ENCODE peak calls at places on chromosomes 1 and 21, in seven cellular contexts. S is IMR-90, N is A549, C is PC-9, T is ovary, Y is AG04450, H is Peyer's patch. J is an unnamed sample. For H3K9me3, the result is how much of the 10 kb centered on the place peaks cover.

GRCh38 chr1:37682334-37682987 is 9.9 kb upstream of the CDCA8 start:
- DNase-seq in Y (peak), N (peak), H (peak), C (peak), S (peak), T (peak), J (peak)

GRCh38 chr1:175543447-175543846 is 199.9 kb downstream of the TNR start:
- DNase-seq in H (no peak), Y (no peak), T (no peak), S (no peak), C (no peak), N (no peak), J (no peak)

GRCh38 chr1:204846546-204846945 is 24.1 kb upstream of the NFASC start:
- DNase-seq in H (no peak), T (no peak), C (no peak), N (no peak), Y (no peak), S (no peak), J (peak)

GRCh38 chr1:232575524-232576040 is 54.4 kb downstream of the SIPA1L2 start:
- DNase-seq in S (peak), T (no peak), H (no peak), C (no peak), N (no peak), Y (no peak), J (no peak)

GRCh38 chr1:32101233-32101681 is 6.6 kb upstream of the KPNA6 start:
- DNase-seq in Y (no peak), H (no peak), S (peak), T (no peak), N (no peak), C (no peak), J (no peak)

GRCh38 chr1:161505892-161506173 is 576 bp downstream of the FCGR2A start:
- DNase-seq in S (no peak), N (no peak), H (no peak), C (no peak), Y (no peak), T (no peak), J (no peak)

GRCh38 chr21:38525454-38525853 is 27.2 kb upstream of the ERG start:
- DNase-seq in S (no peak), C (no peak), H (no peak), Y (no peak), N (no peak), T (no peak), J (no peak)

GRCh38 chr1:54310439-54311328 is 95.5 kb downstream of the SSBP3 start:
- DNase-seq in S (peak), N (peak), H (no peak), Y (no peak), C (no peak), T (no peak), J (peak)

GRCh38 chr1:11326070-11326469 is 53.1 kb downstream of the UBIAD1 start:
- DNase-seq in Y (no peak), S (no peak), C (no peak), H (no peak), T (no peak), N (no peak), J (no peak)

GRCh38 chr21:17848228-17848627 is 29.1 kb upstream of the C21orf91 start:
- DNase-seq in Y (peak), T (no peak), N (no peak), C (peak), S (peak), H (no peak), J (no peak)

GRCh38 chr1:114521396-114522263 is 10.6 kb upstream of the TRIM33 start:
- DNase-seq in H (no peak), C (no peak), Y (no peak), N (no peak), S (no peak), T (no peak), J (no peak)

GRCh38 chr1:168585191-168585590 is 8.8 kb downstream of the XCL1 start:
- DNase-seq in N (no peak), T (no peak), H (no peak), Y (no peak), C (no peak), S (peak), J (no peak)

GRCh38 chr1:235073968-235074334 is 54.7 kb downstream of the TOMM20 start:
- DNase-seq in C (peak), S (no peak), Y (no peak), T (no peak), H (no peak), N (no peak), J (no peak)

GRCh38 chr1:14598007-14598497 is 433 bp upstream of the KAZN start:
- DNase-seq in T (peak), C (no peak), N (no peak), H (no peak), Y (no peak), S (no peak), J (peak)

GRCh38 chr1:12604986-12605385 is 13.0 kb downstream of the DHRS3 start:
- DNase-seq in N (no peak), S (no peak), T (no peak), Y (no peak), C (no peak), H (no peak), J (no peak)

GRCh38 chr1:38235705-38236104 is 189.1 kb upstream of the POU3F1 start:
- DNase-seq in N (no peak), H (no peak), S (peak), C (no peak), Y (no peak), T (no peak), J (no peak)

GRCh38 chr1:98325646-98326441 is 335.7 kb upstream of the SNX7 start:
- DNase-seq in T (no peak), N (peak), Y (peak), S (peak), C (peak), H (no peak), J (no peak)

GRCh38 chr1:168065511-168065910 is 71.2 kb downstream of the GPR161 start:
- DNase-seq in N (no peak), S (no peak), Y (no peak), T (no peak), H (no peak), C (no peak), J (no peak)

GRCh38 chr1:151012684-151013471 is 4.6 kb downstream of the PRUNE1 start:
- DNase-seq in N (no peak), C (no peak), T (no peak), S (no peak), Y (no peak), H (no peak), J (no peak)

GRCh38 chr1:47527653-47528272 is 89.9 kb downstream of the FOXD2 start:
- DNase-seq in C (peak), H (no peak), Y (no peak), T (no peak), N (no peak), S (no peak), J (no peak)

GRCh38 chr1:213692236-213692831 is 295.4 kb upstream of the PROX1 start:
- DNase-seq in T (no peak), H (no peak), C (no peak), Y (no peak), S (no peak), N (no peak), J (no peak)

GRCh38 chr1:176521211-176521610 is 58.2 kb downstream of the PAPPA2 start:
- DNase-seq in S (no peak), C (no peak), Y (no peak), T (no peak), N (no peak), H (no peak), J (no peak)

GRCh38 chr21:42655797-42656770 is 2.7 kb downstream of the PDE9A start:
- DNase-seq in C (peak), Y (no peak), H (no peak), S (no peak), N (no peak), T (no peak), J (no peak)

GRCh38 chr1:58443986-58444603 is 102.4 kb downstream of the OMA1 start:
- DNase-seq in N (no peak), H (no peak), T (no peak), S (no peak), Y (no peak), C (no peak), J (no peak)

GRCh38 chr1:100300691-100301090 is 34.7 kb downstream of the RTCA start:
- DNase-seq in N (no peak), S (no peak), H (no peak), T (no peak), Y (no peak), C (no peak), J (no peak)

GRCh38 chr1:192521734-192522133 is 53.8 kb upstream of the RGS1 start:
- DNase-seq in C (no peak), H (no peak), Y (no peak), T (no peak), S (no peak), N (no peak), J (no peak)

GRCh38 chr1:48649880-48650279 is 126.8 kb downstream of the BEND5 start:
- DNase-seq in T (no peak), C (no peak), H (no peak), N (no peak), Y (no peak), S (no peak), J (peak)

GRCh38 chr1:81803423-81804103 is 2.8 kb downstream of the ADGRL2 start:
- DNase-seq in T (no peak), Y (no peak), H (no peak), C (peak), S (peak), N (peak), J (no peak)

GRCh38 chr1:94697839-94698238 is 122.3 kb upstream of the SLC44A3 start:
- DNase-seq in C (no peak), T (no peak), N (no peak), H (no peak), S (no peak), Y (no peak), J (no peak)

GRCh38 chr1:19450811-19451564 is 34.4 kb downstream of the CAPZB start:
- DNase-seq in C (peak), Y (peak), S (peak), N (peak), H (no peak), T (no peak), J (no peak)

GRCh38 chr1:106276856-106277255 is 779.6 kb upstream of the PRMT6 start:
- DNase-seq in Y (no peak), S (no peak), C (no peak), T (no peak), N (no peak), H (no peak), J (no peak)

GRCh38 chr1:84613026-84613425 is 38.8 kb upstream of the CTBS start:
- DNase-seq in N (no peak), T (no peak), H (no peak), Y (no peak), S (peak), C (no peak), J (no peak)

GRCh38 chr1:84613887-84614286 is 39.6 kb upstream of the CTBS start:
- DNase-seq in N (no peak), T (no peak), Y (no peak), C (no peak), S (no peak), H (no peak), J (no peak)

GRCh38 chr1:84611796-84612195 is 37.6 kb upstream of the CTBS start:
- DNase-seq in C (no peak), H (no peak), T (no peak), Y (no peak), S (peak), N (no peak), J (no peak)

GRCh38 chr1:84606977-84607376 is 32.7 kb upstream of the CTBS start:
- DNase-seq in N (no peak), Y (no peak), C (no peak), T (no peak), S (no peak), H (no peak), J (no peak)

DNA sequence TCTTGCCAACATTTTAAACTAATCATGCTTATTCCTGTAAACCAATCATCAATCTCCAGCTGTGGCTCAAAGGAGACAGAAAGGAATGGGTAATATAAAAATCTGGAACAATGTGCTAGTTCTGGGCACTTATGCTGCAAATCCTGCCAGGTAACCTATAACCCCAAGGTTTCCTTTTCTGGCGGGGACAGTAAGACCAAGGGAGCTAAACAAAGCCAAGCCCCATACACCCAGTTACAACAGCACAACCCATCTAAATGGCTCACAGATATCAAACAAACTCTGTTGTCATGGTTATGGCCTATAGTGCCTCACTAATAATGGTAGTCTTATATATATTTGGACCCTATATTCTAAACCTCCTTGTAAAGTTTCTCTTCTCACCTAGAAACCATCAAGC is 36.9 kb upstream of the CTBS start:
- DNase-seq in S (no peak), Y (no peak), C (no peak), N (no peak), H (no peak), T (no peak), J (no peak)
- H3K9me3 ChIP-seq in S (under half), Y (under half), C (under half), N (under half), H (under half), T (under half), J (under half)

GRCh38 chr1:90838720-90839119 is 121.6 kb upstream of the BARHL2 start:
- DNase-seq in N (no peak), C (no peak), S (no peak), Y (no peak), T (no peak), H (no peak), J (no peak)
- H3K4me3 ChIP-seq in N (no peak), C (no peak), S (no peak), Y (no peak), T (no peak), H (no peak), J (no peak)

DNA sequence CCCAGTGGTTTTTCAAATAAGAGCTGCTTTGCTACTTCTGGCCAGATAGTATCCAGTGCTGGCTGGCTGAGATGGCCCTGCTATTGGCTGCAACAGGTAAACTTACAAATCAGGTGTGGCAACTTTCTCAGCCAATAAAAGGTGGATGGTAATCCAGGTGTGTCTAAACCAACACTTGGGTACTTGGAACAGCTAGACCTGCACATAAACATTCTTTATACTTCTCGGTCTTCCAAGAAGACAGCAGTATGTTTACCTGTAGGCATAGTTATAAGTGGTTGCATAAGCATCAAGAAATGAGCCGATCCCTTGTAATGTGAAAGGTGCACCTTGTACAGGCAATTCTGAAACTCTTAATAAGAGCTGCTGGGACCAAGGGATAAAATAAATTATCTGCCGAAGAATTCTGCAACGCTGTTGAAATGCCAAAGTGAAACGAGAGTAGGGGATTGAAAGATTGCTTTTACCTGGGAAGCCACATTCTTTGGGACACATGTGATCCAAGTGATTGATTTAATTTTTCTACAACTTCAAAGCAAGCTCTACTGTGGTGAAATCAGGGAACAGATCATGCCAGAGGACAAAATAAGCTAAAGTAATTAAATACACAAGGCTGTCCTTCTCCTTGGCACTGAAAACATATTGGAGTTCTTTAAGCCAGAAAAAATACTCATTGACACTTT is at the start of gene CLDN8:
- DNase-seq in Y (no peak), C (peak), T (no peak), S (no peak), N (no peak), H (no peak), J (no peak)
- H3K9me3 ChIP-seq in Y (under half), C (under half), T (under half), S (under half), N (under half), H (under half), J (under half)

DNA sequence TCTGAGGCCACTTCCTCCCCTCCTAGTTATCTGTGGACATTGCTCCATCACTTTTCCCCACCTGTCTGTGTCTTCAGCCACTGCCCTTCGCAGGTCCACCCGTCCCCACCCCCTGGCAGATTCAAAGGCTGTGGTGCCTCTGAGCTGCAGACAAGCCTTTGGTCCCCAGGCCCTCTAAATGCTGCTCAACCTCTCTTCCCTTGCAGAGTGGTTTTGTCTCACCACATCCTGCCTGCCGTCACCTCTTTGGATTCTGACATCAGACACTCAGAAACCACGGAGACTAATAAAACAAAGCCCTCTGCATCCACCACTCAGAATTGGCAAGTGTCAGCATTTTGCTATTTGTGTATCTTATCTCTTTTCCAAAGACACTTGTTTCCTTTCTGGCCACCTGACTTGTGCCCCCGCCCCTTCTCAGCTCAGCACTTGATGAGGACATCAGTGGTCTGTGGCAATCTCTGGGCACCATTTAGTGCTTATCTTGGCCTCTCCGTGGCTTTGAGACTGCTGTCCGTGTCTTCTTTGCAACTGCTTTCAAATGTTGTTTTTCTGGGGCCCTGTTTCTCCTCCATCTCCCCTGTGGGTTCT is 7.7 kb downstream of the CNIH3 start:
- DNase-seq in Y (peak), S (peak), C (peak), H (peak), N (no peak), T (no peak), J (no peak)
- H3K4me3 ChIP-seq in Y (no peak), S (no peak), C (no peak), H (no peak), N (no peak), T (no peak), J (no peak)

DNA sequence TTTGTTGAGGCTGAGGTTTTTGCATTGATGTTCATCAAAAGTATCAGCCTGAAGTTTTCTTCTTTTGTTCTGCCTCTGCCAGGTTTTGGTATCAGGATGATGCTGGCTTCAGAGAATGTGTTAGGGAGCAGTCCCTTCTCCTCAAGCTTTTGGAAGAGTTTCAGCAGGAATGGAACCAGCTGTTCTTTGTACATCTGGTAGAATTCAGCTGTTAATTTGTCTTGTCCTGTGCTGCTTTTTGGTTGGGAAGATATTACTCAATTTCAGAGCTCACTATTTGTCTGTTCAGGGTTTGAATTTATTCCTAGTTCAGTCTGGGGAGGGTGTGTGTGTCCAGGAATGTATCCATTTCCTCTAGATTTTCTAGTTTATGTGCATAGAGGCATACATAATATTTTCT is 12.8 kb downstream of the ZNF678 start:
- DNase-seq in Y (no peak), T (no peak), C (no peak), H (no peak), S (no peak), N (no peak), J (no peak)
- H3K9me3 ChIP-seq in Y (under half), T (under half), C (under half), H (under half), S (under half), N (half or more), J (under half)

J was measured in BE2C.